ENCODE peak calls at places on chromosomes 16 and 17, in four cellular contexts. One of them, this sample, is unnamed.

GRCh38 chr17:80187090-80187489 is 17.3 kb downstream of the CARD14 start:
- DNase-seq in memory B cell: no peak
- DNase-seq in GM12878: no peak
- DNase-seq in HuH-7: no peak
- DNase-seq in this sample: no peak

GRCh38 chr17:27241346-27241946 is 52.5 kb upstream of the WSB1 start:
- DNase-seq in memory B cell: no peak
- DNase-seq in GM12878: no peak
- DNase-seq in HuH-7: no peak
- DNase-seq in this sample: no peak

GRCh38 chr17:305090-305976 is 47.3 kb downstream of the RPH3AL start:
- DNase-seq in memory B cell: no peak
- DNase-seq in GM12878: no peak
- DNase-seq in HuH-7: no peak
- DNase-seq in this sample: no peak

GRCh38 chr16:73214825-73215481 is 167.0 kb upstream of the ZFHX3 start:
- DNase-seq in memory B cell: no peak
- DNase-seq in GM12878: no peak
- DNase-seq in HuH-7: no peak
- DNase-seq in this sample: no peak

GRCh38 chr16:19919142-19919541 is 34.5 kb upstream of the GPRC5B start:
- DNase-seq in memory B cell: no peak
- DNase-seq in GM12878: no peak
- DNase-seq in HuH-7: no peak
- DNase-seq in this sample: no peak

GRCh38 chr17:3678095-3678820 is 9.6 kb downstream of the EMC6 start:
- DNase-seq in memory B cell: no peak
- DNase-seq in GM12878: no peak
- DNase-seq in HuH-7: no peak
- DNase-seq in this sample: no peak

GRCh38 chr17:42325026-42325425 is 36.7 kb downstream of the STAT5A start:
- DNase-seq in memory B cell: no peak
- DNase-seq in GM12878: no peak
- DNase-seq in HuH-7: no peak
- DNase-seq in this sample: no peak

GRCh38 chr17:7561028-7561575 is 617 bp upstream of the SENP3 start:
- DNase-seq in memory B cell: peak; percentile 87
- DNase-seq in GM12878: no peak
- DNase-seq in HuH-7: peak; percentile 90
- DNase-seq in this sample: peak; percentile 76

GRCh38 chr16:83344014-83344413 is 463.8 kb upstream of the HSBP1 start:
- DNase-seq in memory B cell: no peak
- DNase-seq in GM12878: no peak
- DNase-seq in HuH-7: no peak
- DNase-seq in this sample: no peak

GRCh38 chr16:54203851-54204505 is 82.6 kb downstream of the IRX3 start:
- DNase-seq in memory B cell: no peak
- DNase-seq in GM12878: no peak
- DNase-seq in HuH-7: no peak
- DNase-seq in this sample: no peak

GRCh38 chr16:86471896-86472295 is 38.4 kb upstream of the FOXF1 start:
- DNase-seq in memory B cell: no peak
- DNase-seq in GM12878: no peak
- DNase-seq in HuH-7: no peak
- DNase-seq in this sample: no peak

GRCh38 chr16:29146266-29146665 is 161.4 kb downstream of the LAT start:
- DNase-seq in memory B cell: no peak
- DNase-seq in GM12878: no peak
- DNase-seq in HuH-7: no peak
- DNase-seq in this sample: no peak

GRCh38 chr17:74695629-74696028 is 17.1 kb downstream of the CD300LF start:
- DNase-seq in memory B cell: no peak
- DNase-seq in GM12878: no peak
- DNase-seq in HuH-7: no peak
- DNase-seq in this sample: no peak

GRCh38 chr17:31787857-31788570 is 71.0 kb downstream of the COPRS start:
- DNase-seq in memory B cell: no peak
- DNase-seq in GM12878: no peak
- DNase-seq in HuH-7: no peak
- DNase-seq in this sample: no peak

GRCh38 chr17:76996741-76997694 is 128.8 kb downstream of the MGAT5B start:
- DNase-seq in memory B cell: no peak
- DNase-seq in GM12878: no peak
- DNase-seq in HuH-7: no peak
- DNase-seq in this sample: no peak

GRCh38 chr17:17783121-17783824 is 53.5 kb downstream of the SREBF1 start:
- DNase-seq in memory B cell: peak; percentile 37
- DNase-seq in GM12878: peak; percentile 33
- DNase-seq in HuH-7: peak; percentile 87
- DNase-seq in this sample: peak; percentile 32

GRCh38 chr16:69823831-69824563 is 61.9 kb downstream of the WWP2 start:
- DNase-seq in memory B cell: peak; percentile 29
- DNase-seq in GM12878: peak; percentile 51
- DNase-seq in HuH-7: no peak
- DNase-seq in this sample: peak; percentile 25

GRCh38 chr16:52492789-52493357 is 54.1 kb downstream of the TOX3 start:
- DNase-seq in memory B cell: no peak
- DNase-seq in GM12878: peak; percentile 24
- DNase-seq in HuH-7: no peak
- DNase-seq in this sample: no peak

GRCh38 chr16:85046472-85046916 is 18.9 kb downstream of the KIAA0513 start:
- DNase-seq in memory B cell: no peak
- DNase-seq in GM12878: no peak
- DNase-seq in HuH-7: no peak
- DNase-seq in this sample: no peak

GRCh38 chr16:78170360-78170928 is 71.0 kb downstream of the WWOX start:
- DNase-seq in memory B cell: no peak
- DNase-seq in GM12878: no peak
- DNase-seq in HuH-7: no peak
- DNase-seq in this sample: no peak

GRCh38 chr16:83925957-83926725 is 26.9 kb upstream of the OSGIN1 start:
- DNase-seq in memory B cell: no peak
- DNase-seq in GM12878: no peak
- DNase-seq in HuH-7: no peak
- DNase-seq in this sample: no peak

GRCh38 chr16:2967721-2968161 is 1.4 kb upstream of the PAQR4 start:
- DNase-seq in memory B cell: no peak
- DNase-seq in GM12878: no peak
- DNase-seq in HuH-7: no peak
- DNase-seq in this sample: no peak

GRCh38 chr16:4677390-4677789 is 16.0 kb upstream of the NUDT16L1 start:
- DNase-seq in memory B cell: no peak
- DNase-seq in GM12878: no peak
- DNase-seq in HuH-7: no peak
- DNase-seq in this sample: no peak

GRCh38 chr17:29193146-29193545 is 12.9 kb upstream of the MYO18A start:
- DNase-seq in memory B cell: no peak
- DNase-seq in GM12878: no peak
- DNase-seq in HuH-7: no peak
- DNase-seq in this sample: no peak

GRCh38 chr17:77771145-77771544 is 187.4 kb upstream of the TNRC6C start:
- DNase-seq in memory B cell: no peak
- DNase-seq in GM12878: no peak
- DNase-seq in HuH-7: no peak
- DNase-seq in this sample: no peak

GRCh38 chr16:65988019-65988418 is 378.5 kb upstream of the CDH5 start:
- DNase-seq in memory B cell: no peak
- DNase-seq in GM12878: no peak
- DNase-seq in HuH-7: no peak
- DNase-seq in this sample: no peak

GRCh38 chr17:55783684-55784245 is 32.9 kb downstream of the PCTP start:
- DNase-seq in memory B cell: no peak
- DNase-seq in GM12878: no peak
- DNase-seq in HuH-7: no peak
- DNase-seq in this sample: no peak

GRCh38 chr17:1918346-1919021 is 88.7 kb downstream of the RPA1 start:
- DNase-seq in memory B cell: no peak
- DNase-seq in GM12878: no peak
- DNase-seq in HuH-7: no peak
- DNase-seq in this sample: no peak

GRCh38 chr17:4747847-4748246 is 8.1 kb upstream of the CXCL16 start:
- DNase-seq in memory B cell: no peak
- DNase-seq in GM12878: no peak
- DNase-seq in HuH-7: no peak
- DNase-seq in this sample: no peak

GRCh38 chr16:89064606-89065444 is 28.8 kb upstream of the ACSF3 start:
- DNase-seq in memory B cell: no peak
- DNase-seq in GM12878: no peak
- DNase-seq in HuH-7: no peak
- DNase-seq in this sample: peak; percentile 38

GRCh38 chr17:17533901-17534441 is 37.8 kb upstream of the RASD1 start:
- DNase-seq in memory B cell: no peak
- DNase-seq in GM12878: no peak
- DNase-seq in HuH-7: peak; percentile 88
- DNase-seq in this sample: no peak

GRCh38 chr16:10352262-10352661 is 33.6 kb upstream of the ATF7IP2 start:
- DNase-seq in memory B cell: no peak
- DNase-seq in GM12878: no peak
- DNase-seq in HuH-7: no peak
- DNase-seq in this sample: no peak

GRCh38 chr16:50812876-50813466 is 71.1 kb downstream of the CYLD start:
- DNase-seq in memory B cell: no peak
- DNase-seq in GM12878: no peak
- DNase-seq in HuH-7: no peak
- DNase-seq in this sample: no peak

GRCh38 chr17:14903810-14904209 is 361.3 kb downstream of the PMP22 start:
- DNase-seq in memory B cell: no peak
- DNase-seq in GM12878: no peak
- DNase-seq in HuH-7: no peak
- DNase-seq in this sample: no peak

GRCh38 chr17:44200478-44201155 is 933 bp upstream of the ATXN7L3 start:
- DNase-seq in memory B cell: no peak
- DNase-seq in GM12878: no peak
- DNase-seq in HuH-7: peak; percentile 43
- DNase-seq in this sample: no peak

GRCh38 chr17:17783825-17784598 is 52.8 kb downstream of the SREBF1 start:
- DNase-seq in memory B cell: peak; percentile 63
- DNase-seq in GM12878: peak; percentile 17
- DNase-seq in HuH-7: no peak
- DNase-seq in this sample: peak; percentile 62

GRCh38 chr17:29760279-29760721 is 137.6 kb upstream of the CORO6 start:
- DNase-seq in memory B cell: peak; percentile 35
- DNase-seq in GM12878: peak; percentile 85
- DNase-seq in HuH-7: no peak
- DNase-seq in this sample: no peak

GRCh38 chr17:46977750-46978488 is 1.1 kb downstream of the RPRML start:
- DNase-seq in memory B cell: no peak
- DNase-seq in GM12878: no peak
- DNase-seq in HuH-7: no peak
- DNase-seq in this sample: no peak

This sample was measured in activated B cell treated with CpG ODN at 0.5 μM for 24 hours.